ENCODE peak calls at places on chromosomes 2 and 18, in ten cellular contexts. G is ELR; J is CD4-positive, alpha-beta memory T cell; L is NCI-H1048; W is chondrocyte; F is lung microvascular endothelial cell; U is globus pallidus; O is NCI-H1694 treated with DMSO at 0.1 percent for 48 hours; T is lower lobe of right lung; M is type B pancreatic cell. S is an unnamed sample.
A peak's percentile ranks its signal among the peaks of the same experiment; 100 is the strongest.

GRCh38 chr2:105800036-105800755 is 55.5 kb downstream of the NCK2 start:
- DNase-seq in G (no peak), J (peak; percentile 47), L (no peak), W (no peak), F (no peak), U (no peak), O (no peak), T (no peak), M (peak; percentile 61), S (no peak)

GRCh38 chr2:206212673-206213513 is 53.2 kb downstream of the EEF1B2 start:
- DNase-seq in G (peak; percentile 35), J (no peak), L (no peak), W (no peak), F (no peak), U (no peak), O (peak; percentile 74), T (no peak), M (no peak), S (no peak)

GRCh38 chr2:101045330-101045729 is 43.2 kb downstream of the RPL31 start:
- DNase-seq in G (no peak), J (no peak), L (no peak), W (no peak), F (no peak), U (no peak), O (no peak), T (no peak), M (no peak), S (no peak)

GRCh38 chr2:40302751-40303150 is 149.1 kb downstream of the SLC8A1 start:
- DNase-seq in G (no peak), J (no peak), L (no peak), W (no peak), F (no peak), U (no peak), O (no peak), T (no peak), M (no peak), S (no peak)

GRCh38 chr2:137228566-137228965 is 463.2 kb downstream of the THSD7B start:
- DNase-seq in G (peak; percentile 69), J (no peak), L (no peak), W (no peak), F (no peak), U (no peak), O (no peak), T (no peak), M (no peak), S (no peak)

GRCh38 chr2:9734308-9734707 is 103.5 kb upstream of the YWHAQ start:
- DNase-seq in G (no peak), J (no peak), L (no peak), W (no peak), F (no peak), U (no peak), O (no peak), T (no peak), M (no peak), S (no peak)

GRCh38 chr2:84959045-84959493 is 11.9 kb upstream of the KCMF1 start:
- DNase-seq in G (peak; percentile 95), J (no peak), L (no peak), W (no peak), F (peak; percentile 63), U (no peak), O (no peak), T (no peak), M (no peak), S (peak; percentile 63)

GRCh38 chr2:197614532-197614931 is 60.9 kb downstream of the RFTN2 start:
- DNase-seq in G (no peak), J (no peak), L (no peak), W (no peak), F (no peak), U (no peak), O (no peak), T (no peak), M (no peak), S (no peak)

GRCh38 chr2:121617042-121617599 is 32.1 kb downstream of the CLASP1 start:
- DNase-seq in G (no peak), J (no peak), L (no peak), W (no peak), F (no peak), U (no peak), O (no peak), T (no peak), M (no peak), S (no peak)

GRCh38 chr18:7325126-7325430 is 94.2 kb downstream of the LRRC30 start:
- DNase-seq in G (peak; percentile 37), J (no peak), L (no peak), W (no peak), F (peak; percentile 57), U (no peak), O (no peak), T (no peak), M (no peak), S (peak; percentile 51)

GRCh38 chr2:103781401-103781800 is 1019.6 kb downstream of the TMEM182 start:
- DNase-seq in G (no peak), J (no peak), L (no peak), W (no peak), F (no peak), U (no peak), O (no peak), T (no peak), M (no peak), S (no peak)

S was measured in dermis blood vessel endothelial cell.